ENCODE peak calls at places on chromosomes 16 and 17, in seven cellular contexts. W, X, A, Q, U, H and M are unnamed samples.

GRCh38 chr17:57644311-57644710 is 100.8 kb downstream of the CCDC182 start:
- DNase-seq in W (no peak), X (no peak), A (no peak), Q (no peak), U (no peak), H (no peak), M (no peak)

GRCh38 chr17:64020068-64020766 is at the start of gene ICAM2:
- DNase-seq in W (no peak), X (no peak), A (no peak), Q (peak; percentile 90), U (no peak), H (no peak), M (no peak)

GRCh38 chr16:60142991-60143705 is 1409.0 kb upstream of the GOT2 start:
- DNase-seq in W (no peak), X (no peak), A (no peak), Q (no peak), U (no peak), H (no peak), M (no peak)

GRCh38 chr16:70495425-70496182 is 27.8 kb downstream of the COG4 start:
- DNase-seq in W (no peak), X (no peak), A (no peak), Q (no peak), U (no peak), H (no peak), M (no peak)

GRCh38 chr16:51157698-51158097 is 6.6 kb upstream of the SALL1 start:
- DNase-seq in W (peak; percentile 32), X (no peak), A (no peak), Q (no peak), U (no peak), H (no peak), M (no peak)

GRCh38 chr17:6753006-6753445 is 2.8 kb upstream of the XAF1 start:
- DNase-seq in W (no peak), X (no peak), A (no peak), Q (no peak), U (no peak), H (peak; percentile 11), M (no peak)

GRCh38 chr17:29143894-29144293 is 36.3 kb downstream of the MYO18A start:
- DNase-seq in W (no peak), X (no peak), A (peak; percentile 62), Q (no peak), U (peak; percentile 67), H (peak; percentile 69), M (no peak)

GRCh38 chr17:43334744-43335400 is 63.9 kb upstream of the ARL4D start:
- DNase-seq in W (no peak), X (no peak), A (no peak), Q (no peak), U (no peak), H (no peak), M (no peak)

GRCh38 chr16:57489229-57489628 is 2.9 kb upstream of the DOK4 start:
- DNase-seq in W (no peak), X (no peak), A (no peak), Q (no peak), U (no peak), H (peak; percentile 50), M (no peak)

GRCh38 chr17:9472094-9472493 is 103.5 kb downstream of the STX8 start:
- DNase-seq in W (no peak), X (no peak), A (no peak), Q (no peak), U (no peak), H (no peak), M (no peak)

GRCh38 chr17:11779906-11780305 is 181.6 kb downstream of the DNAH9 start:
- DNase-seq in W (no peak), X (no peak), A (no peak), Q (no peak), U (no peak), H (no peak), M (no peak)

GRCh38 chr17:38579934-38580333 is 25.8 kb downstream of the SRCIN1 start:
- DNase-seq in W (peak; percentile 83), X (no peak), A (peak; percentile 94), Q (no peak), U (peak; percentile 74), H (peak; percentile 71), M (no peak)

GRCh38 chr17:14693382-14693781 is 392.5 kb downstream of the HS3ST3B1 start:
- DNase-seq in W (no peak), X (no peak), A (no peak), Q (no peak), U (no peak), H (no peak), M (no peak)

GRCh38 chr16:19864566-19864965 is 20.1 kb downstream of the GPRC5B start:
- DNase-seq in W (no peak), X (no peak), A (no peak), Q (no peak), U (no peak), H (no peak), M (no peak)

GRCh38 chr17:6231886-6232767 is 161.9 kb downstream of the WSCD1 start:
- DNase-seq in W (no peak), X (no peak), A (no peak), Q (no peak), U (no peak), H (no peak), M (no peak)

GRCh38 chr16:75372236-75372856 is 61.0 kb downstream of the CFDP1 start:
- DNase-seq in W (no peak), X (no peak), A (no peak), Q (no peak), U (no peak), H (no peak), M (no peak)

GRCh38 chr16:82924075-82924854 is 297.5 kb downstream of the CDH13 start:
- DNase-seq in W (no peak), X (no peak), A (no peak), Q (no peak), U (no peak), H (no peak), M (no peak)

GRCh38 chr17:48037036-48037881 is at the start of gene COPZ2:
- DNase-seq in W (peak; percentile 73), X (no peak), A (peak; percentile 85), Q (no peak), U (no peak), H (peak; percentile 50), M (no peak)

GRCh38 chr16:11128211-11129123 is 127.5 kb downstream of the SOCS1 start:
- DNase-seq in W (no peak), X (no peak), A (peak; percentile 36), Q (no peak), U (peak; percentile 85), H (no peak), M (no peak)

GRCh38 chr16:66705790-66706505 is 9.4 kb upstream of the CMTM4 start:
- DNase-seq in W (no peak), X (no peak), A (no peak), Q (no peak), U (no peak), H (no peak), M (no peak)

GRCh38 chr17:5472511-5472910 is 3.7 kb upstream of the DHX33 start:
- DNase-seq in W (no peak), X (no peak), A (no peak), Q (no peak), U (no peak), H (no peak), M (no peak)

GRCh38 chr17:45096141-45096540 is 35.0 kb downstream of the NMT1 start:
- DNase-seq in W (no peak), X (peak; percentile 13), A (no peak), Q (no peak), U (peak; percentile 40), H (peak; percentile 41), M (peak; percentile 20)

GRCh38 chr17:10349403-10349802 is 23.4 kb downstream of the MYH13 start:
- DNase-seq in W (peak; percentile 71), X (peak; percentile 19), A (peak; percentile 11), Q (no peak), U (no peak), H (no peak), M (peak; percentile 6)

GRCh38 chr17:73304971-73305786 is 6.6 kb downstream of the CDC42EP4 start:
- DNase-seq in W (peak; percentile 63), X (peak; percentile 55), A (no peak), Q (no peak), U (peak; percentile 87), H (no peak), M (no peak)

GRCh38 chr16:57946181-57946801 is 24.6 kb downstream of the CNGB1 start:
- DNase-seq in W (no peak), X (no peak), A (peak; percentile 53), Q (no peak), U (no peak), H (no peak), M (no peak)

GRCh38 chr17:48483471-48484131 is 47.2 kb downstream of the HOXB1 start:
- DNase-seq in W (no peak), X (peak; percentile 95), A (no peak), Q (no peak), U (peak; percentile 56), H (no peak), M (no peak)

GRCh38 chr17:68759343-68760140 is 158.4 kb upstream of the FAM20A start:
- DNase-seq in W (peak; percentile 85), X (peak; percentile 91), A (peak; percentile 85), Q (no peak), U (peak; percentile 93), H (peak; percentile 91), M (peak; percentile 79)

GRCh38 chr17:47277921-47278320 is 24.3 kb downstream of the ITGB3 start:
- DNase-seq in W (no peak), X (no peak), A (no peak), Q (no peak), U (no peak), H (no peak), M (no peak)

GRCh38 chr17:47733047-47733413 is at the start of gene TBX21:
- DNase-seq in W (peak; percentile 78), X (peak; percentile 44), A (peak; percentile 93), Q (no peak), U (peak; percentile 85), H (peak; percentile 73), M (no peak)

DNA sequence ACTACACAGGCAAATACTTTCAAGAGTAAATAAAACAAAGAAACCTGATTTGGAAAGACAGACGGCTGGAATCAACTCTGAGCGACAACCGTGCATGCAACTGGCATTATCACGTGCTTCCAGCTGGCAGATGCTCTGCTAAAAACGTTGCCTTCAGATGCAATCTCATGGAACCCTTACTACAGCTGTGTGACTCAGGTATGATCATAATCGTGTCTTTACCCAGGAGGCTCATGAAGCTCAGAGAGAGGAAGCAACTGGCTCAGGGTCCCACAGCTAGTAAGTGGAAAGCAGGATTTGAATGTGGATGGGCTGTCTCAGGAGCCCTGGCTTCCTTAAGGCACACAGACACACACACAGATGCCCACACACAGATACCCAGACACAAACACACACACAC is 275.3 kb downstream of the MAF start:
- DNase-seq in W (no peak), X (no peak), A (no peak), Q (no peak), U (no peak), H (no peak), M (no peak)
- TF ChIP-seq YY1 in W (no peak), X (no peak), A (no peak), Q (no peak), U (no peak), H (no peak), M (no peak)

GRCh38 chr17:76967762-76968161 is 99.6 kb downstream of the MGAT5B start:
- DNase-seq in W (no peak), X (no peak), A (no peak), Q (no peak), U (no peak), H (no peak), M (no peak)
- TF ChIP-seq YY1 in W (no peak), X (no peak), A (no peak), Q (no peak), U (no peak), H (no peak), M (no peak)

GRCh38 chr17:50060951-50061712 is 5.2 kb downstream of the ITGA3 start:
- DNase-seq in W (no peak), X (no peak), A (no peak), Q (no peak), U (no peak), H (no peak), M (no peak)
- TF ChIP-seq YY1 in W (no peak), X (no peak), A (peak; percentile 47), Q (no peak), U (no peak), H (no peak), M (no peak)

GRCh38 chr17:65177901-65178300 is 40.7 kb downstream of the RGS9 start:
- DNase-seq in W (no peak), X (no peak), A (no peak), Q (no peak), U (no peak), H (no peak), M (no peak)
- TF ChIP-seq YY1 in W (no peak), X (no peak), A (no peak), Q (no peak), U (no peak), H (no peak), M (no peak)